ENCODE peak calls at places on chromosomes 7 and 10, in nine cellular contexts. G is PC-3, X is brain microvascular endothelial cell, T is mucosa of gallbladder, F is dermis blood vessel endothelial cell, S is fibroblast of lung, D is COR-L47, Y is EH, Q is ELF-1. Z is an unnamed sample.

GRCh38 chr7:31114593-31115343 is 62.7 kb downstream of the ADCYAP1R1 start:
- DNase-seq in G (peak), X (peak), T (peak), F (peak), S (peak), D (no peak), Y (peak), Q (peak), Z (peak)

GRCh38 chr10:113547426-113547825 is 5.4 kb upstream of the HABP2 start:
- DNase-seq in G (no peak), X (no peak), T (no peak), F (no peak), S (no peak), D (no peak), Y (no peak), Q (no peak), Z (no peak)

GRCh38 chr7:156192921-156193320 is 380.7 kb upstream of the SHH start:
- DNase-seq in G (peak), X (peak), T (no peak), F (no peak), S (no peak), D (no peak), Y (no peak), Q (no peak), Z (peak)

GRCh38 chr10:56880541-56880940 is 519.5 kb upstream of the ZWINT start:
- DNase-seq in G (no peak), X (no peak), T (no peak), F (no peak), S (no peak), D (no peak), Y (no peak), Q (no peak), Z (no peak)

GRCh38 chr7:39465055-39465929 is 100.9 kb upstream of the YAE1 start:
- DNase-seq in G (peak), X (peak), T (peak), F (peak), S (peak), D (peak), Y (peak), Q (peak), Z (peak)

GRCh38 chr10:103598654-103599115 is 105.2 kb downstream of the NEURL1 start:
- DNase-seq in G (peak), X (peak), T (peak), F (peak), S (peak), D (peak), Y (peak), Q (peak), Z (peak)

GRCh38 chr10:122140477-122140902 is 130.6 kb upstream of the BTBD16 start:
- DNase-seq in G (peak), X (peak), T (no peak), F (peak), S (peak), D (no peak), Y (peak), Q (peak), Z (peak)

GRCh38 chr7:55120501-55121198 is 101.8 kb downstream of the EGFR start:
- DNase-seq in G (peak), X (no peak), T (no peak), F (no peak), S (peak), D (no peak), Y (peak), Q (no peak), Z (peak)

GRCh38 chr10:57696641-57697040 is 571.1 kb downstream of the IPMK start:
- DNase-seq in G (peak), X (peak), T (no peak), F (no peak), S (peak), D (no peak), Y (peak), Q (no peak), Z (peak)

GRCh38 chr10:16909961-16910794 is 93.0 kb upstream of the RSU1 start:
- DNase-seq in G (no peak), X (no peak), T (no peak), F (peak), S (no peak), D (no peak), Y (no peak), Q (no peak), Z (peak)

GRCh38 chr10:99621454-99622246 is 1.4 kb upstream of the SLC25A28 start:
- DNase-seq in G (no peak), X (no peak), T (no peak), F (no peak), S (no peak), D (no peak), Y (no peak), Q (no peak), Z (no peak)

GRCh38 chr10:14688606-14689005 is 86.1 kb downstream of the FAM107B start:
- DNase-seq in G (no peak), X (peak), T (no peak), F (no peak), S (peak), D (no peak), Y (peak), Q (no peak), Z (peak)

GRCh38 chr7:34838329-34838728 is 180.3 kb downstream of the NPSR1 start:
- DNase-seq in G (peak), X (no peak), T (no peak), F (peak), S (no peak), D (peak), Y (no peak), Q (no peak), Z (peak)

GRCh38 chr7:158956805-158957506 is 100.6 kb downstream of the DYNC2I1 start:
- DNase-seq in G (no peak), X (no peak), T (no peak), F (no peak), S (no peak), D (no peak), Y (no peak), Q (no peak), Z (no peak)

GRCh38 chr7:2520131-2520807 is 695 bp downstream of the LFNG start:
- DNase-seq in G (peak), X (no peak), T (no peak), F (peak), S (no peak), D (peak), Y (peak), Q (no peak), Z (no peak)

GRCh38 chr7:112162161-112163020 is 43.8 kb downstream of the DOCK4 start:
- DNase-seq in G (peak), X (peak), T (peak), F (peak), S (peak), D (peak), Y (peak), Q (peak), Z (peak)

GRCh38 chr10:131736321-131736980 is 164.4 kb upstream of the PPP2R2D start:
- DNase-seq in G (no peak), X (no peak), T (no peak), F (no peak), S (no peak), D (no peak), Y (no peak), Q (no peak), Z (no peak)

GRCh38 chr10:120505866-120506265 is 48.8 kb downstream of the PLPP4 start:
- DNase-seq in G (no peak), X (no peak), T (no peak), F (no peak), S (no peak), D (no peak), Y (peak), Q (no peak), Z (peak)

GRCh38 chr7:48175019-48175418 is 3.8 kb downstream of the ABCA13 start:
- DNase-seq in G (no peak), X (no peak), T (no peak), F (no peak), S (no peak), D (no peak), Y (no peak), Q (no peak), Z (no peak)

GRCh38 chr10:124152139-124152780 is 58.9 kb upstream of the CHST15 start:
- DNase-seq in G (peak), X (peak), T (peak), F (peak), S (peak), D (no peak), Y (peak), Q (peak), Z (peak)

GRCh38 chr10:28915989-28916588 is 238.8 kb downstream of the BAMBI start:
- DNase-seq in G (no peak), X (no peak), T (no peak), F (no peak), S (no peak), D (no peak), Y (no peak), Q (no peak), Z (no peak)

GRCh38 chr10:6009159-6009558 is 31.8 kb upstream of the IL15RA start:
- DNase-seq in G (no peak), X (peak), T (no peak), F (no peak), S (peak), D (no peak), Y (peak), Q (no peak), Z (peak)

GRCh38 chr7:142872106-142872675 is 13.4 kb downstream of the TRPV6 start:
- DNase-seq in G (no peak), X (no peak), T (no peak), F (no peak), S (no peak), D (no peak), Y (no peak), Q (no peak), Z (no peak)

GRCh38 chr7:19713676-19714075 is 4.8 kb upstream of the POLR1F start:
- DNase-seq in G (peak), X (peak), T (peak), F (peak), S (peak), D (peak), Y (peak), Q (no peak), Z (peak)

GRCh38 chr7:17130281-17131059 is 168.0 kb upstream of the AHR start:
- DNase-seq in G (peak), X (peak), T (peak), F (peak), S (peak), D (no peak), Y (peak), Q (no peak), Z (peak)

GRCh38 chr7:27181795-27182275 is 3.2 kb downstream of the HOXA11 start:
- DNase-seq in G (no peak), X (no peak), T (no peak), F (no peak), S (no peak), D (no peak), Y (peak), Q (no peak), Z (no peak)

GRCh38 chr10:91154842-91155241 is 65.6 kb upstream of the PCGF5 start:
- DNase-seq in G (no peak), X (no peak), T (no peak), F (no peak), S (no peak), D (no peak), Y (no peak), Q (no peak), Z (no peak)

GRCh38 chr10:18959369-18959768 is 89.2 kb upstream of the MALRD1 start:
- DNase-seq in G (no peak), X (no peak), T (no peak), F (no peak), S (no peak), D (no peak), Y (no peak), Q (no peak), Z (no peak)

GRCh38 chr10:3785849-3786290 is 861 bp upstream of the KLF6 start:
- DNase-seq in G (no peak), X (no peak), T (no peak), F (peak), S (peak), D (no peak), Y (peak), Q (peak), Z (peak)

GRCh38 chr10:5873515-5873995 is 16.1 kb downstream of the ANKRD16 start:
- DNase-seq in G (peak), X (peak), T (peak), F (peak), S (peak), D (peak), Y (peak), Q (peak), Z (peak)

GRCh38 chr10:96044686-96045085 is 1.3 kb downstream of the CCNJ start:
- DNase-seq in G (peak), X (peak), T (no peak), F (peak), S (peak), D (no peak), Y (peak), Q (no peak), Z (peak)

GRCh38 chr7:117631652-117632051 is 151.8 kb downstream of the CFTR start:
- DNase-seq in G (no peak), X (no peak), T (no peak), F (no peak), S (no peak), D (no peak), Y (no peak), Q (no peak), Z (no peak)

GRCh38 chr7:105614341-105614840 is 33.1 kb upstream of the EFCAB10 start:
- DNase-seq in G (no peak), X (no peak), T (no peak), F (no peak), S (no peak), D (no peak), Y (no peak), Q (no peak), Z (no peak)

GRCh38 chr7:113199841-113200240 is 81.5 kb upstream of the SMIM30 start:
- DNase-seq in G (peak), X (peak), T (no peak), F (no peak), S (peak), D (no peak), Y (peak), Q (no peak), Z (peak)

GRCh38 chr10:79248341-79248931 is 98.8 kb upstream of the PPIF start:
- DNase-seq in G (no peak), X (peak), T (peak), F (peak), S (no peak), D (no peak), Y (no peak), Q (peak), Z (no peak)

GRCh38 chr7:7972128-7972527 is 3.5 kb downstream of the GLCCI1 start:
- DNase-seq in G (no peak), X (no peak), T (no peak), F (no peak), S (no peak), D (no peak), Y (no peak), Q (no peak), Z (no peak)